ENCODE peak calls at places on chromosomes 4 and X, in six cellular contexts. H is hippocampal formation, J is sigmoid colon, Y is tibial nerve, T is NCI-H460, N is Ammon's horn. E is an unnamed sample.

GRCh38 chr4:173332963-173333657 is 1.0 kb downstream of the HMGB2 start:
- DNase-seq in H (no peak), N (no peak), Y (no peak), J (no peak), T (no peak), E (no peak)

GRCh38 chrX:13759152-13759718 is 24.7 kb downstream of the OFD1 start:
- DNase-seq in H (no peak), J (no peak), T (no peak), Y (no peak), N (no peak), E (no peak)

GRCh38 chrX:48498374-48498809 is 10.4 kb upstream of the PORCN start:
- DNase-seq in T (no peak), N (peak), Y (no peak), J (no peak), H (no peak), E (peak)

GRCh38 chr4:41281038-41281634 is 24.4 kb downstream of the UCHL1 start:
- DNase-seq in N (peak), J (peak), H (peak), Y (peak), T (peak), E (peak)

GRCh38 chr4:31370866-31371465 is 650.8 kb downstream of the PCDH7 start:
- DNase-seq in T (peak), J (no peak), Y (no peak), H (no peak), N (peak), E (peak)

GRCh38 chrX:26007462-26007861 is 130.7 kb upstream of the MAGEB18 start:
- DNase-seq in T (no peak), Y (no peak), H (no peak), J (no peak), N (no peak), E (no peak)

GRCh38 chr4:113481820-113482219 is 279.7 kb downstream of the CAMK2D start:
- DNase-seq in Y (no peak), H (no peak), N (no peak), J (no peak), T (no peak), E (no peak)

GRCh38 chr4:160319221-160319867 is 1216.5 kb downstream of the RAPGEF2 start:
- DNase-seq in T (peak), J (no peak), N (no peak), Y (no peak), H (no peak), E (no peak)

GRCh38 chr4:152304220-152304619 is 231.7 kb downstream of the FBXW7 start:
- DNase-seq in Y (no peak), H (no peak), N (no peak), J (no peak), T (no peak), E (no peak)

GRCh38 chr4:21512351-21512750 is 436.2 kb downstream of the KCNIP4 start:
- DNase-seq in N (peak), Y (no peak), T (peak), J (no peak), H (no peak), E (peak)

GRCh38 chr4:173527103-173527876 is 2.7 kb downstream of the HAND2 start:
- DNase-seq in H (no peak), J (peak), T (no peak), Y (no peak), N (no peak), E (no peak)

GRCh38 chrX:63428348-63428747 is 77.2 kb upstream of the SPIN4 start:
- DNase-seq in N (no peak), H (no peak), J (no peak), Y (no peak), T (no peak), E (no peak)

GRCh38 chr4:80266902-80267380 is 477 bp downstream of the FGF5 start:
- DNase-seq in J (no peak), N (no peak), Y (no peak), T (no peak), H (no peak), E (peak)

E was measured in HFFc6.